ENCODE peak calls at places on chromosomes 6 and 20, in eight cellular contexts. One of them, this sample, is unnamed.

GRCh38 chr6:107108201-107108890 is 7.0 kb downstream of the BEND3 start:
- DNase-seq in fibroblast of villous mesenchyme: no peak
- DNase-seq in upper lobe of right lung: no peak
- DNase-seq in lower lobe of right lung: no peak
- DNase-seq in fibroblast of mammary gland: no peak
- DNase-seq in tibial nerve: no peak
- DNase-seq in AG10803: no peak
- DNase-seq in fibroblast of pulmonary artery: no peak
- DNase-seq in this sample: no peak

GRCh38 chr6:163342571-163343539 is 71.7 kb upstream of the QKI start:
- DNase-seq in fibroblast of villous mesenchyme: no peak
- DNase-seq in upper lobe of right lung: no peak
- DNase-seq in lower lobe of right lung: no peak
- DNase-seq in fibroblast of mammary gland: no peak
- DNase-seq in tibial nerve: no peak
- DNase-seq in AG10803: no peak
- DNase-seq in fibroblast of pulmonary artery: no peak
- DNase-seq in this sample: no peak

GRCh38 chr6:93243379-93243778 is 176.0 kb downstream of the EPHA7 start:
- DNase-seq in fibroblast of villous mesenchyme: no peak
- DNase-seq in upper lobe of right lung: no peak
- DNase-seq in lower lobe of right lung: no peak
- DNase-seq in fibroblast of mammary gland: no peak
- DNase-seq in tibial nerve: no peak
- DNase-seq in AG10803: no peak
- DNase-seq in fibroblast of pulmonary artery: no peak
- DNase-seq in this sample: no peak

GRCh38 chr6:56370591-56371198 is 123.3 kb upstream of the COL21A1 start:
- DNase-seq in fibroblast of villous mesenchyme: peak
- DNase-seq in upper lobe of right lung: no peak
- DNase-seq in lower lobe of right lung: no peak
- DNase-seq in fibroblast of mammary gland: peak
- DNase-seq in tibial nerve: peak
- DNase-seq in AG10803: peak
- DNase-seq in fibroblast of pulmonary artery: peak
- DNase-seq in this sample: peak

GRCh38 chr6:89828988-89829590 is 591 bp upstream of the CASP8AP2 start:
- DNase-seq in fibroblast of villous mesenchyme: no peak
- DNase-seq in upper lobe of right lung: no peak
- DNase-seq in lower lobe of right lung: no peak
- DNase-seq in fibroblast of mammary gland: peak
- DNase-seq in tibial nerve: no peak
- DNase-seq in AG10803: no peak
- DNase-seq in fibroblast of pulmonary artery: no peak
- DNase-seq in this sample: no peak

GRCh38 chr20:13788167-13788834 is 3.5 kb downstream of the NDUFAF5 start:
- DNase-seq in fibroblast of villous mesenchyme: peak
- DNase-seq in upper lobe of right lung: no peak
- DNase-seq in lower lobe of right lung: no peak
- DNase-seq in fibroblast of mammary gland: peak
- DNase-seq in tibial nerve: peak
- DNase-seq in AG10803: peak
- DNase-seq in fibroblast of pulmonary artery: peak
- DNase-seq in this sample: peak

GRCh38 chr6:41443616-41444525 is 102.3 kb upstream of the FOXP4 start:
- DNase-seq in fibroblast of villous mesenchyme: peak
- DNase-seq in upper lobe of right lung: no peak
- DNase-seq in lower lobe of right lung: no peak
- DNase-seq in fibroblast of mammary gland: peak
- DNase-seq in tibial nerve: no peak
- DNase-seq in AG10803: no peak
- DNase-seq in fibroblast of pulmonary artery: peak
- DNase-seq in this sample: no peak

GRCh38 chr6:107712523-107713213 is 111.4 kb downstream of the SCML4 start:
- DNase-seq in fibroblast of villous mesenchyme: peak
- DNase-seq in upper lobe of right lung: no peak
- DNase-seq in lower lobe of right lung: no peak
- DNase-seq in fibroblast of mammary gland: peak
- DNase-seq in tibial nerve: no peak
- DNase-seq in AG10803: peak
- DNase-seq in fibroblast of pulmonary artery: peak
- DNase-seq in this sample: no peak

GRCh38 chr6:10146723-10147451 is 268.0 kb downstream of the TFAP2A start:
- DNase-seq in fibroblast of villous mesenchyme: peak
- DNase-seq in upper lobe of right lung: no peak
- DNase-seq in lower lobe of right lung: no peak
- DNase-seq in fibroblast of mammary gland: no peak
- DNase-seq in tibial nerve: no peak
- DNase-seq in AG10803: peak
- DNase-seq in fibroblast of pulmonary artery: peak
- DNase-seq in this sample: peak

GRCh38 chr6:168163096-168163731 is 84.2 kb upstream of the FRMD1 start:
- DNase-seq in fibroblast of villous mesenchyme: peak
- DNase-seq in upper lobe of right lung: no peak
- DNase-seq in lower lobe of right lung: no peak
- DNase-seq in fibroblast of mammary gland: peak
- DNase-seq in tibial nerve: peak
- DNase-seq in AG10803: peak
- DNase-seq in fibroblast of pulmonary artery: no peak
- DNase-seq in this sample: no peak

GRCh38 chr20:41308290-41308691 is 9.2 kb downstream of the ZHX3 start:
- DNase-seq in fibroblast of villous mesenchyme: peak
- DNase-seq in upper lobe of right lung: no peak
- DNase-seq in lower lobe of right lung: no peak
- DNase-seq in fibroblast of mammary gland: peak
- DNase-seq in tibial nerve: no peak
- DNase-seq in AG10803: peak
- DNase-seq in fibroblast of pulmonary artery: peak
- DNase-seq in this sample: no peak

GRCh38 chr6:56400273-56400672 is 152.9 kb upstream of the COL21A1 start:
- DNase-seq in fibroblast of villous mesenchyme: no peak
- DNase-seq in upper lobe of right lung: no peak
- DNase-seq in lower lobe of right lung: no peak
- DNase-seq in fibroblast of mammary gland: no peak
- DNase-seq in tibial nerve: no peak
- DNase-seq in AG10803: no peak
- DNase-seq in fibroblast of pulmonary artery: no peak
- DNase-seq in this sample: no peak

GRCh38 chr6:36422714-36423100 is 19.9 kb downstream of the PXT1 start:
- DNase-seq in fibroblast of villous mesenchyme: no peak
- DNase-seq in upper lobe of right lung: no peak
- DNase-seq in lower lobe of right lung: no peak
- DNase-seq in fibroblast of mammary gland: no peak
- DNase-seq in tibial nerve: no peak
- DNase-seq in AG10803: no peak
- DNase-seq in fibroblast of pulmonary artery: no peak
- DNase-seq in this sample: no peak

GRCh38 chr20:33589059-33589458 is 73.1 kb upstream of the C20orf144 start:
- DNase-seq in fibroblast of villous mesenchyme: no peak
- DNase-seq in upper lobe of right lung: no peak
- DNase-seq in lower lobe of right lung: no peak
- DNase-seq in fibroblast of mammary gland: no peak
- DNase-seq in tibial nerve: no peak
- DNase-seq in AG10803: no peak
- DNase-seq in fibroblast of pulmonary artery: no peak
- DNase-seq in this sample: no peak

GRCh38 chr6:3139090-3139903 is 18.0 kb downstream of the TUBB2A start:
- DNase-seq in fibroblast of villous mesenchyme: peak
- DNase-seq in upper lobe of right lung: peak
- DNase-seq in lower lobe of right lung: peak
- DNase-seq in fibroblast of mammary gland: peak
- DNase-seq in tibial nerve: peak
- DNase-seq in AG10803: peak
- DNase-seq in fibroblast of pulmonary artery: peak
- DNase-seq in this sample: peak

GRCh38 chr6:158016571-158017383 is 35.1 kb downstream of the SYNJ2 start:
- DNase-seq in fibroblast of villous mesenchyme: no peak
- DNase-seq in upper lobe of right lung: peak
- DNase-seq in lower lobe of right lung: peak
- DNase-seq in fibroblast of mammary gland: no peak
- DNase-seq in tibial nerve: no peak
- DNase-seq in AG10803: peak
- DNase-seq in fibroblast of pulmonary artery: no peak
- DNase-seq in this sample: no peak

GRCh38 chr6:168239374-168239773 is 80.2 kb downstream of the DACT2 start:
- DNase-seq in fibroblast of villous mesenchyme: no peak
- DNase-seq in upper lobe of right lung: no peak
- DNase-seq in lower lobe of right lung: no peak
- DNase-seq in fibroblast of mammary gland: no peak
- DNase-seq in tibial nerve: no peak
- DNase-seq in AG10803: no peak
- DNase-seq in fibroblast of pulmonary artery: no peak
- DNase-seq in this sample: no peak

GRCh38 chr20:45985573-45985972 is 13.6 kb upstream of the ZNF335 start:
- DNase-seq in fibroblast of villous mesenchyme: no peak
- DNase-seq in upper lobe of right lung: no peak
- DNase-seq in lower lobe of right lung: peak
- DNase-seq in fibroblast of mammary gland: no peak
- DNase-seq in tibial nerve: no peak
- DNase-seq in AG10803: peak
- DNase-seq in fibroblast of pulmonary artery: peak
- DNase-seq in this sample: no peak

GRCh38 chr6:25777031-25777430 is 22.5 kb downstream of the SLC17A4 start:
- DNase-seq in fibroblast of villous mesenchyme: no peak
- DNase-seq in upper lobe of right lung: no peak
- DNase-seq in lower lobe of right lung: no peak
- DNase-seq in fibroblast of mammary gland: no peak
- DNase-seq in tibial nerve: no peak
- DNase-seq in AG10803: no peak
- DNase-seq in fibroblast of pulmonary artery: no peak
- DNase-seq in this sample: no peak

GRCh38 chr6:149429427-149430360 is 29.6 kb downstream of the SUMO4 start:
- DNase-seq in fibroblast of villous mesenchyme: no peak
- DNase-seq in upper lobe of right lung: no peak
- DNase-seq in lower lobe of right lung: no peak
- DNase-seq in fibroblast of mammary gland: no peak
- DNase-seq in tibial nerve: no peak
- DNase-seq in AG10803: no peak
- DNase-seq in fibroblast of pulmonary artery: peak
- DNase-seq in this sample: no peak
- TF ChIP-seq CTCF in fibroblast of villous mesenchyme: no peak
- TF ChIP-seq CTCF in upper lobe of right lung: no peak
- TF ChIP-seq CTCF in lower lobe of right lung: no peak
- TF ChIP-seq CTCF in fibroblast of mammary gland: no peak
- TF ChIP-seq CTCF in tibial nerve: no peak
- TF ChIP-seq CTCF in AG10803: no peak
- TF ChIP-seq CTCF in fibroblast of pulmonary artery: no peak
- TF ChIP-seq CTCF in this sample: no peak

GRCh38 chr20:36231331-36231730 is 4.9 kb upstream of the AAR2 start:
- DNase-seq in fibroblast of villous mesenchyme: no peak
- DNase-seq in upper lobe of right lung: no peak
- DNase-seq in lower lobe of right lung: no peak
- DNase-seq in fibroblast of mammary gland: no peak
- DNase-seq in tibial nerve: no peak
- DNase-seq in AG10803: no peak
- DNase-seq in fibroblast of pulmonary artery: no peak
- DNase-seq in this sample: no peak
- TF ChIP-seq CTCF in fibroblast of villous mesenchyme: no peak
- TF ChIP-seq CTCF in upper lobe of right lung: no peak
- TF ChIP-seq CTCF in lower lobe of right lung: no peak
- TF ChIP-seq CTCF in fibroblast of mammary gland: no peak
- TF ChIP-seq CTCF in tibial nerve: no peak
- TF ChIP-seq CTCF in AG10803: no peak
- TF ChIP-seq CTCF in fibroblast of pulmonary artery: no peak
- TF ChIP-seq CTCF in this sample: no peak

DNA sequence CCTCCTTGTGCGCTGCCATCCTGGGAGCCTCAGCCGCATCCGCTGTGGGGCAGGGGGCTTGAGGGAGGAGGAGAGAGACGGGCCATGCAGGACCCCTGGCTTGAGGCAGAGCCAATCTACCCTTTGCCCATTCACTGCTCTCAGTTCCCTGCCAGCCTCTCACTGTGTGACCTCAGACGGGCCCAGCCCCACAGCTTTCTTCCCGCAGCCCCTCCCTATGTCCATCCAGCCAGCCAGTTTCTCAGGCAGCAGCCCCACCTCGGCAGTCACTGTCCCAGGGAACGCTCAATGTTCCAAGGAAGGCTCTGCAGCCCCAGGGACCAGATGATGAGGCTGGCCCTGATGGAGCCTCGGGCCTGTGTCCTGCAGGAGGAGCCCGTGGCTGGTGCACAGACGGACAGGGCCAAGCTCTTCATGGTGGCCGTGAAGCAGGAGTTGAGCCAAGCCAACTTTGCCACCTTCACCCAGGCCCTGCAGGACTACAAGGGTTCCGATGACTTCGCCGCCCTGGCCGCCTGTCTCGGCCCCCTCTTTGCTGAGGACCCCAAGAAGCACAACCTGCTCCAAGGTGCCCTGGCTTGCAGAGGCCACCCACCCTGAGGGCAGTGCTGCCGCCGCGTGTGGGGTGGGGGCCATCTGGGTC is 3.9 kb upstream of the TNFRSF6B start:
- DNase-seq in fibroblast of villous mesenchyme: no peak
- DNase-seq in upper lobe of right lung: no peak
- DNase-seq in lower lobe of right lung: peak
- DNase-seq in fibroblast of mammary gland: no peak
- DNase-seq in tibial nerve: no peak
- DNase-seq in AG10803: peak
- DNase-seq in fibroblast of pulmonary artery: no peak
- DNase-seq in this sample: no peak
- TF ChIP-seq CTCF in fibroblast of villous mesenchyme: peak
- TF ChIP-seq CTCF in upper lobe of right lung: no peak
- TF ChIP-seq CTCF in lower lobe of right lung: no peak
- TF ChIP-seq CTCF in fibroblast of mammary gland: no peak
- TF ChIP-seq CTCF in tibial nerve: no peak
- TF ChIP-seq CTCF in AG10803: peak
- TF ChIP-seq CTCF in fibroblast of pulmonary artery: no peak
- TF ChIP-seq CTCF in this sample: no peak

GRCh38 chr20:35248641-35249475 is 22.4 kb downstream of the MMP24 start:
- DNase-seq in fibroblast of villous mesenchyme: no peak
- DNase-seq in upper lobe of right lung: no peak
- DNase-seq in lower lobe of right lung: no peak
- DNase-seq in fibroblast of mammary gland: no peak
- DNase-seq in tibial nerve: no peak
- DNase-seq in AG10803: peak
- DNase-seq in fibroblast of pulmonary artery: no peak
- DNase-seq in this sample: no peak
- TF ChIP-seq CTCF in fibroblast of villous mesenchyme: no peak
- TF ChIP-seq CTCF in upper lobe of right lung: no peak
- TF ChIP-seq CTCF in lower lobe of right lung: no peak
- TF ChIP-seq CTCF in fibroblast of mammary gland: no peak
- TF ChIP-seq CTCF in tibial nerve: no peak
- TF ChIP-seq CTCF in AG10803: no peak
- TF ChIP-seq CTCF in fibroblast of pulmonary artery: no peak
- TF ChIP-seq CTCF in this sample: no peak

GRCh38 chr6:17091122-17091521 is 10.7 kb upstream of the STMND1 start:
- DNase-seq in fibroblast of villous mesenchyme: no peak
- DNase-seq in upper lobe of right lung: no peak
- DNase-seq in lower lobe of right lung: no peak
- DNase-seq in fibroblast of mammary gland: peak
- DNase-seq in tibial nerve: no peak
- DNase-seq in AG10803: no peak
- DNase-seq in fibroblast of pulmonary artery: peak
- DNase-seq in this sample: no peak
- TF ChIP-seq CTCF in fibroblast of villous mesenchyme: peak
- TF ChIP-seq CTCF in upper lobe of right lung: peak
- TF ChIP-seq CTCF in lower lobe of right lung: no peak
- TF ChIP-seq CTCF in fibroblast of mammary gland: peak
- TF ChIP-seq CTCF in tibial nerve: no peak
- TF ChIP-seq CTCF in AG10803: peak
- TF ChIP-seq CTCF in fibroblast of pulmonary artery: peak
- TF ChIP-seq CTCF in this sample: no peak

This sample was measured in GM10248.